ENCODE peak calls at places on chromosomes 7 and 10, in six cellular contexts. X, O, C, A, I and G are unnamed samples.
A peak's percentile ranks its signal among the peaks of the same experiment; 100 is the strongest.

GRCh38 chr10:82821043-82821442 is 946.0 kb downstream of the NRG3 start:
- DNase-seq in X (no peak), O (no peak), C (no peak), A (no peak), I (no peak), G (no peak)

GRCh38 chr7:131011976-131012375 is 278.0 kb upstream of the KLF14 start:
- DNase-seq in X (no peak), O (no peak), C (no peak), A (peak; percentile 89), I (no peak), G (no peak)

GRCh38 chr10:8060010-8060703 is 5.7 kb downstream of the GATA3 start:
- DNase-seq in X (peak; percentile 55), O (no peak), C (no peak), A (peak; percentile 25), I (no peak), G (peak; percentile 71)

GRCh38 chr10:116287906-116288501 is 15.0 kb upstream of the GFRA1 start:
- DNase-seq in X (no peak), O (no peak), C (peak; percentile 63), A (peak; percentile 64), I (no peak), G (peak; percentile 26)

GRCh38 chr10:8815969-8816368 is 761.5 kb downstream of the GATA3 start:
- DNase-seq in X (no peak), O (no peak), C (no peak), A (no peak), I (no peak), G (no peak)

GRCh38 chr10:73892314-73893080 is 18.1 kb upstream of the CAMK2G start:
- DNase-seq in X (no peak), O (no peak), C (peak; percentile 61), A (peak; percentile 72), I (no peak), G (no peak)

GRCh38 chr7:46930336-46930735 is 651.6 kb downstream of the TNS3 start:
- DNase-seq in X (no peak), O (no peak), C (no peak), A (peak; percentile 97), I (no peak), G (no peak)

GRCh38 chr7:128458956-128459355 is 3.3 kb downstream of the HILPDA start:
- DNase-seq in X (peak; percentile 36), O (no peak), C (no peak), A (no peak), I (no peak), G (no peak)

DNA sequence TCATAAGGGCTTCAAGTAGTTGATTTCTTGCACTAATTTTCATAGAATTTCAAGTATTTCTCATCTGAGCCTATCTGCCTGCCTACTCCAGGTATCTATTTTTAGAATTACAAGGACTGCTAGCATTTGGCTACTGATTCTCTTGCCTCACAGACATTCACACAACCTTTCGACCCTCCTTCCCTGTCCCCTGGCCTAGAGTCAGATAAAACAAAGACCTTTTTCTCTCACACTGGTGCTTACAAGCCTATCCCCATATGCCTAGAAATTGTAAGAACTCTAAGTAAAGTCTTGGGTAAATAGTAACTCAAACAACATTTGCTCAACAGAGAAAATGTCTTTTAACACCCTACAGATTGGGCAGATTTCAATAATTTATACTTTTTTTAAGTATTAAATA is 6.3 kb downstream of the GPAM start:
- DNase-seq in X (no peak), O (no peak), C (peak; percentile 55), A (peak; percentile 27), I (no peak), G (no peak)
- H3K4me1 ChIP-seq in X (no peaks in the 10 kb centered on the region), O (peaks cover 2% of the 10 kb centered on the region), C (peaks cover 39% of the 10 kb centered on the region), A (no peaks in the 10 kb centered on the region), I (peaks cover 10% of the 10 kb centered on the region), G (no peaks in the 10 kb centered on the region)

DNA sequence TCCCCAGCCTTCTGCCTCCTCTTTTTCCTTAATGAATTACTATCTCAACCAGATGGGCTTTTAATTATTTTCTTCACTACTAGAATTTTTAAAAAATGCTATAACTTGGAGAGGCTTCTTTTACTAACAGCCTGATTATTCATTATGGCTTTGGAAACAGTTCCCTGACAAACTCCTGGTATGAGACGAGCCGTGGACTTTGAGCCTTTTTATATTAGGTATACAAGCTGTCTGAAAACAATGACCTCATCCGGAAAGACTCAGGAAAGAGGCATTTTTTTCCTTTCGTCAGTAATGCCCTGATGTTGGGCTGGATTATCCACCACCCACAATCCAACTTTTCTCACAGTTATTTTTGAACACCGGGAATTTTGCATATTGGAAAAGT is 26.7 kb upstream of the ABLIM1 start:
- DNase-seq in X (no peak), O (no peak), C (no peak), A (peak; percentile 85), I (no peak), G (peak; percentile 13)
- H3K4me1 ChIP-seq in X (no peaks in the 10 kb centered on the region), O (peaks cover 4% of the 10 kb centered on the region), C (peaks cover 48% of the 10 kb centered on the region), A (peaks cover 10% of the 10 kb centered on the region), I (peaks cover 24% of the 10 kb centered on the region), G (peaks cover 40% of the 10 kb centered on the region)

GRCh38 chr10:125066704-125067447 is 93.5 kb downstream of the CTBP2 start:
- DNase-seq in X (no peak), O (peak; percentile 30), C (no peak), A (no peak), I (no peak), G (no peak)

GRCh38 chr10:125064681-125065492 is 95.5 kb downstream of the CTBP2 start:
- DNase-seq in X (peak; percentile 95), O (peak; percentile 53), C (no peak), A (peak; percentile 49), I (no peak), G (no peak)

GRCh38 chr10:125067764-125068163 is 92.6 kb downstream of the CTBP2 start:
- DNase-seq in X (no peak), O (peak; percentile 54), C (no peak), A (no peak), I (no peak), G (no peak)

GRCh38 chr10:125071008-125071407 is 89.4 kb downstream of the CTBP2 start:
- DNase-seq in X (no peak), O (peak; percentile 65), C (no peak), A (no peak), I (no peak), G (no peak)

DNA sequence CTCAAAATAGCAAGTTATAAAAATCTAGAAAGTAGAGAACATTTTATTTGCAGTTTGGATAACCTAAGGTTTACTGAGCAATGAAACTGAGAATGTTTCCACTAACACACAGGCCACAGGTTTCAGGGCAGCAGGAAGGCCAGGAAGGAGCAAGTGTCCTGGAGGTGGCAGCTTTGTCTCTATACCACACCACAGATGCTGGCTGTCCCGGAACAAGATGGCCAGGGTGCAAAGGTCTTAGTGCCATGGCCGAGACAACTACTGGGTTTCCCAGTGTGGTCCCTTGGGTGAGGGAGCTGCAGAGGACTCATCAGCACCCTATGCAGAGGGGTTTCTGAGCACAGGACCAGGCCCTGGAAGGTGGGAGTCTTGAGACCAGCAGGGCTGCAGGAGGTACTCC is 92.0 kb downstream of the CTBP2 start:
- DNase-seq in X (no peak), O (no peak), C (no peak), A (no peak), I (no peak), G (no peak)
- H3K4me1 ChIP-seq in X (peaks cover 18% of the 10 kb centered on the region), O (peaks cover 7% of the 10 kb centered on the region), C (no peaks in the 10 kb centered on the region), A (peaks cover 10% of the 10 kb centered on the region), I (peaks cover 67% of the 10 kb centered on the region), G (no peaks in the 10 kb centered on the region)

DNA sequence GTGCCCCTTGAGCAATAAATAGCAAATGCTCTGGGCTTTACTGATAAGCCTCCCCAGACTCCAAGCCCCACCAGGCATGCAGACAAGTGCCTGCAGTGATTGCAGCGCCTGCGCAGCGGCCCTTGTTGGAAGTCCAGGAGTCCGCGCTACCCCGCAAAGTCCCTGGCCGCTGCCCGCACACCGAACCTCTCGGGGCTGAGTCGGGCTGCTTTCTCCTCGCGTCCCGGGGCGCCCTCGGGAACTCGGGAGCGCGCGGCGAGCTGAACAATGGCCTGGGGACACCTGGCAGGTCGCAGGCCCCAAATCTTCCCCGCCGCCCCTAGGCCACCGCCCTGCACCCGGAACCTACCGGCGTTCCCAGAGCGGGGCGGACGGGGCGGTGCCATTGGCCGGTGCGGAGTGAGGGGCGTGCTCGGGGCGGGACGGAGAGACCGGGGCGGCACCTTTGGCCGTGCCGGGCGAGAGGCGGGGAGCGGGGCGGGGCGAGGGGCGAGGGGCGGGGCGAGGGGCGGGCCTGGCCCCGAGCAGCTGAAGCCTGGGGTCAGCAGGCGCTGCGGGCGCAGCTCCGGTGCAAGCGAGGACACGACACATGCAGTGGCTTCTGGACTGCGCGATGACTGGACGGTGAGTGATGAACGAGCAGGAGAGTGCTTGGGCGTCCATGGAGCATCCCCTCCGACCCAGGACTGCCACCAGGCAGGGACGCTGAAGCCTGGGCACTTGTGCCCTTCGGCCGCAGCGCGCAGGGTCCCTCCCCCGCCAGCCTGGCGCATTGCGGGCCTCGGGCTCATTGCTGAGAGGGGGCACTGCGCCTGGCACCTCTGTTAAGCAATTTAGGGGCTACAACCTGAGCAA is at the start of gene RASSF4:
- DNase-seq in X (no peak), O (peak; percentile 97), C (peak; percentile 95), A (peak; percentile 74), I (peak; percentile 99), G (peak; percentile 93)
- H3K4me1 ChIP-seq in X (peaks cover 44% of the 10 kb centered on the region), O (no peaks in the 10 kb centered on the region), C (peaks cover 58% of the 10 kb centered on the region), A (peaks cover 17% of the 10 kb centered on the region), I (peaks cover 71% of the 10 kb centered on the region), G (peaks cover 12% of the 10 kb centered on the region)

GRCh38 chr10:113042961-113043360 is 92.9 kb downstream of the TCF7L2 start:
- DNase-seq in X (no peak), O (no peak), C (no peak), A (no peak), I (no peak), G (no peak)
- H3K4me1 ChIP-seq in X (no peaks in the 10 kb centered on the region), O (peaks cover 11% of the 10 kb centered on the region), C (peaks cover 8% of the 10 kb centered on the region), A (peaks cover 22% of the 10 kb centered on the region), I (peaks cover 52% of the 10 kb centered on the region), G (peaks cover 17% of the 10 kb centered on the region)

GRCh38 chr10:59285073-59285472 is 77.3 kb downstream of the FAM13C start:
- DNase-seq in X (no peak), O (no peak), C (no peak), A (no peak), I (no peak), G (no peak)
- H3K4me1 ChIP-seq in X (no peaks in the 10 kb centered on the region), O (no peaks in the 10 kb centered on the region), C (peaks cover 3% of the 10 kb centered on the region), A (no peaks in the 10 kb centered on the region), I (no peaks in the 10 kb centered on the region), G (peaks cover 10% of the 10 kb centered on the region)

GRCh38 chr7:27101906-27102577 is 441 bp downstream of the HOXA2 start:
- DNase-seq in X (no peak), O (peak; percentile 76), C (no peak), A (peak; percentile 35), I (no peak), G (no peak)
- H3K4me1 ChIP-seq in X (peaks cover 4% of the 10 kb centered on the region), O (no peaks in the 10 kb centered on the region), C (peaks cover 5% of the 10 kb centered on the region), A (peaks cover 30% of the 10 kb centered on the region), I (peaks cover 94% of the 10 kb centered on the region), G (no peaks in the 10 kb centered on the region)